ENCODE peak calls at places on chromosome 13, in four cellular contexts. One of them, this sample, is unnamed.

GRCh38 chr13:90824027-90824426 is 523.5 kb upstream of the MIR17HG start:
- DNase-seq in cardiac muscle cell: no peak
- DNase-seq in activated T-helper 1 cell treated with Interleukin-2 at 50 U/mL for 16 hours: no peak
- DNase-seq in stimulated activated CD8-positive, alpha-beta memory T cell treated with anti-CD3 and anti-CD28 coated beads, Interleukin-7, amount 100 ng/mL, for 48 hours: no peak
- DNase-seq in this sample: no peak

GRCh38 chr13:111328803-111329410 is 8.5 kb downstream of the TEX29 start:
- DNase-seq in stimulated activated CD8-positive, alpha-beta memory T cell treated with anti-CD3 and anti-CD28 coated beads, Interleukin-7, amount 100 ng/mL, for 48 hours: no peak
- DNase-seq in cardiac muscle cell: no peak
- DNase-seq in activated T-helper 1 cell treated with Interleukin-2 at 50 U/mL for 16 hours: no peak
- DNase-seq in this sample: no peak

GRCh38 chr13:24392972-24393371 is 83.6 kb downstream of the C1QTNF9 start:
- DNase-seq in activated T-helper 1 cell treated with Interleukin-2 at 50 U/mL for 16 hours: no peak
- DNase-seq in stimulated activated CD8-positive, alpha-beta memory T cell treated with anti-CD3 and anti-CD28 coated beads, Interleukin-7, amount 100 ng/mL, for 48 hours: no peak
- DNase-seq in cardiac muscle cell: no peak
- DNase-seq in this sample: no peak

GRCh38 chr13:53159439-53159838 is 130.8 kb downstream of the OLFM4 start:
- DNase-seq in stimulated activated CD8-positive, alpha-beta memory T cell treated with anti-CD3 and anti-CD28 coated beads, Interleukin-7, amount 100 ng/mL, for 48 hours: no peak
- DNase-seq in activated T-helper 1 cell treated with Interleukin-2 at 50 U/mL for 16 hours: no peak
- DNase-seq in cardiac muscle cell: no peak
- DNase-seq in this sample: no peak

GRCh38 chr13:99501952-99502310 is 659 bp downstream of the TM9SF2 start:
- DNase-seq in activated T-helper 1 cell treated with Interleukin-2 at 50 U/mL for 16 hours: no peak
- DNase-seq in cardiac muscle cell: peak; percentile 35
- DNase-seq in stimulated activated CD8-positive, alpha-beta memory T cell treated with anti-CD3 and anti-CD28 coated beads, Interleukin-7, amount 100 ng/mL, for 48 hours: no peak
- DNase-seq in this sample: no peak

GRCh38 chr13:98878421-98879126 is 99.3 kb downstream of the DOCK9 start:
- DNase-seq in stimulated activated CD8-positive, alpha-beta memory T cell treated with anti-CD3 and anti-CD28 coated beads, Interleukin-7, amount 100 ng/mL, for 48 hours: no peak
- DNase-seq in cardiac muscle cell: no peak
- DNase-seq in activated T-helper 1 cell treated with Interleukin-2 at 50 U/mL for 16 hours: no peak
- DNase-seq in this sample: no peak

GRCh38 chr13:23985846-23986245 is 88.5 kb upstream of the C1QTNF9B start:
- DNase-seq in cardiac muscle cell: no peak
- DNase-seq in stimulated activated CD8-positive, alpha-beta memory T cell treated with anti-CD3 and anti-CD28 coated beads, Interleukin-7, amount 100 ng/mL, for 48 hours: no peak
- DNase-seq in activated T-helper 1 cell treated with Interleukin-2 at 50 U/mL for 16 hours: no peak
- DNase-seq in this sample: peak; percentile 49

GRCh38 chr13:113137656-113138292 is 15.2 kb downstream of the F10 start:
- DNase-seq in stimulated activated CD8-positive, alpha-beta memory T cell treated with anti-CD3 and anti-CD28 coated beads, Interleukin-7, amount 100 ng/mL, for 48 hours: no peak
- DNase-seq in cardiac muscle cell: no peak
- DNase-seq in activated T-helper 1 cell treated with Interleukin-2 at 50 U/mL for 16 hours: no peak
- DNase-seq in this sample: no peak

GRCh38 chr13:60318186-60318585 is 78.8 kb upstream of the TDRD3 start:
- DNase-seq in activated T-helper 1 cell treated with Interleukin-2 at 50 U/mL for 16 hours: no peak
- DNase-seq in cardiac muscle cell: no peak
- DNase-seq in stimulated activated CD8-positive, alpha-beta memory T cell treated with anti-CD3 and anti-CD28 coated beads, Interleukin-7, amount 100 ng/mL, for 48 hours: no peak
- DNase-seq in this sample: no peak

GRCh38 chr13:59270327-59270726 is 893.4 kb downstream of the DIAPH3 start:
- DNase-seq in stimulated activated CD8-positive, alpha-beta memory T cell treated with anti-CD3 and anti-CD28 coated beads, Interleukin-7, amount 100 ng/mL, for 48 hours: no peak
- DNase-seq in cardiac muscle cell: no peak
- DNase-seq in activated T-helper 1 cell treated with Interleukin-2 at 50 U/mL for 16 hours: no peak
- DNase-seq in this sample: no peak

GRCh38 chr13:64234255-64234654 is 2818.6 kb upstream of the PCDH20 start:
- DNase-seq in stimulated activated CD8-positive, alpha-beta memory T cell treated with anti-CD3 and anti-CD28 coated beads, Interleukin-7, amount 100 ng/mL, for 48 hours: no peak
- DNase-seq in activated T-helper 1 cell treated with Interleukin-2 at 50 U/mL for 16 hours: no peak
- DNase-seq in cardiac muscle cell: peak; percentile 63
- DNase-seq in this sample: no peak

GRCh38 chr13:52749446-52749845 is 9.8 kb upstream of the CNMD start:
- DNase-seq in stimulated activated CD8-positive, alpha-beta memory T cell treated with anti-CD3 and anti-CD28 coated beads, Interleukin-7, amount 100 ng/mL, for 48 hours: no peak
- DNase-seq in cardiac muscle cell: no peak
- DNase-seq in activated T-helper 1 cell treated with Interleukin-2 at 50 U/mL for 16 hours: no peak
- DNase-seq in this sample: no peak

GRCh38 chr13:53017433-53017970 is 11.1 kb upstream of the OLFM4 start:
- DNase-seq in cardiac muscle cell: no peak
- DNase-seq in stimulated activated CD8-positive, alpha-beta memory T cell treated with anti-CD3 and anti-CD28 coated beads, Interleukin-7, amount 100 ng/mL, for 48 hours: no peak
- DNase-seq in activated T-helper 1 cell treated with Interleukin-2 at 50 U/mL for 16 hours: no peak
- DNase-seq in this sample: no peak

GRCh38 chr13:108200781-108201398 is 14.4 kb downstream of the LIG4 start:
- DNase-seq in stimulated activated CD8-positive, alpha-beta memory T cell treated with anti-CD3 and anti-CD28 coated beads, Interleukin-7, amount 100 ng/mL, for 48 hours: no peak
- DNase-seq in activated T-helper 1 cell treated with Interleukin-2 at 50 U/mL for 16 hours: no peak
- DNase-seq in cardiac muscle cell: no peak
- DNase-seq in this sample: no peak

GRCh38 chr13:88345171-88345847 is 674.1 kb downstream of the SLITRK5 start:
- DNase-seq in activated T-helper 1 cell treated with Interleukin-2 at 50 U/mL for 16 hours: no peak
- DNase-seq in stimulated activated CD8-positive, alpha-beta memory T cell treated with anti-CD3 and anti-CD28 coated beads, Interleukin-7, amount 100 ng/mL, for 48 hours: no peak
- DNase-seq in cardiac muscle cell: no peak
- DNase-seq in this sample: no peak

GRCh38 chr13:74132768-74133656 is 1.2 kb downstream of the KLF12 start:
- DNase-seq in cardiac muscle cell: peak; percentile 64
- DNase-seq in stimulated activated CD8-positive, alpha-beta memory T cell treated with anti-CD3 and anti-CD28 coated beads, Interleukin-7, amount 100 ng/mL, for 48 hours: peak; percentile 20
- DNase-seq in activated T-helper 1 cell treated with Interleukin-2 at 50 U/mL for 16 hours: peak; percentile 9
- DNase-seq in this sample: peak; percentile 47

GRCh38 chr13:29613101-29613500 is 17.6 kb upstream of the SLC7A1 start:
- DNase-seq in cardiac muscle cell: no peak
- DNase-seq in activated T-helper 1 cell treated with Interleukin-2 at 50 U/mL for 16 hours: no peak
- DNase-seq in stimulated activated CD8-positive, alpha-beta memory T cell treated with anti-CD3 and anti-CD28 coated beads, Interleukin-7, amount 100 ng/mL, for 48 hours: no peak
- DNase-seq in this sample: no peak

GRCh38 chr13:71290963-71291937 is 575.8 kb downstream of the DACH1 start:
- DNase-seq in stimulated activated CD8-positive, alpha-beta memory T cell treated with anti-CD3 and anti-CD28 coated beads, Interleukin-7, amount 100 ng/mL, for 48 hours: peak; percentile 10
- DNase-seq in activated T-helper 1 cell treated with Interleukin-2 at 50 U/mL for 16 hours: no peak
- DNase-seq in cardiac muscle cell: peak; percentile 8
- DNase-seq in this sample: peak; percentile 76

GRCh38 chr13:67369895-67370660 is 139.9 kb upstream of the PCDH9 start:
- DNase-seq in activated T-helper 1 cell treated with Interleukin-2 at 50 U/mL for 16 hours: no peak
- DNase-seq in cardiac muscle cell: peak; percentile 92
- DNase-seq in stimulated activated CD8-positive, alpha-beta memory T cell treated with anti-CD3 and anti-CD28 coated beads, Interleukin-7, amount 100 ng/mL, for 48 hours: no peak
- DNase-seq in this sample: no peak

GRCh38 chr13:26247011-26247410 is 6.9 kb upstream of the CDK8 start:
- DNase-seq in activated T-helper 1 cell treated with Interleukin-2 at 50 U/mL for 16 hours: no peak
- DNase-seq in cardiac muscle cell: no peak
- DNase-seq in stimulated activated CD8-positive, alpha-beta memory T cell treated with anti-CD3 and anti-CD28 coated beads, Interleukin-7, amount 100 ng/mL, for 48 hours: no peak
- DNase-seq in this sample: peak; percentile 67

GRCh38 chr13:42333613-42334328 is 61.8 kb downstream of the AKAP11 start:
- DNase-seq in activated T-helper 1 cell treated with Interleukin-2 at 50 U/mL for 16 hours: no peak
- DNase-seq in stimulated activated CD8-positive, alpha-beta memory T cell treated with anti-CD3 and anti-CD28 coated beads, Interleukin-7, amount 100 ng/mL, for 48 hours: no peak
- DNase-seq in cardiac muscle cell: peak; percentile 70
- DNase-seq in this sample: no peak

GRCh38 chr13:45949161-45949560 is 97.6 kb upstream of the SIAH3 start:
- DNase-seq in activated T-helper 1 cell treated with Interleukin-2 at 50 U/mL for 16 hours: no peak
- DNase-seq in stimulated activated CD8-positive, alpha-beta memory T cell treated with anti-CD3 and anti-CD28 coated beads, Interleukin-7, amount 100 ng/mL, for 48 hours: no peak
- DNase-seq in cardiac muscle cell: no peak
- DNase-seq in this sample: no peak

GRCh38 chr13:105552078-105552477 is 983.4 kb downstream of the EFNB2 start:
- DNase-seq in stimulated activated CD8-positive, alpha-beta memory T cell treated with anti-CD3 and anti-CD28 coated beads, Interleukin-7, amount 100 ng/mL, for 48 hours: no peak
- DNase-seq in activated T-helper 1 cell treated with Interleukin-2 at 50 U/mL for 16 hours: no peak
- DNase-seq in cardiac muscle cell: no peak
- DNase-seq in this sample: no peak

GRCh38 chr13:111383591-111384440 is 63.4 kb downstream of the TEX29 start:
- DNase-seq in cardiac muscle cell: no peak
- DNase-seq in stimulated activated CD8-positive, alpha-beta memory T cell treated with anti-CD3 and anti-CD28 coated beads, Interleukin-7, amount 100 ng/mL, for 48 hours: no peak
- DNase-seq in activated T-helper 1 cell treated with Interleukin-2 at 50 U/mL for 16 hours: no peak
- DNase-seq in this sample: no peak

GRCh38 chr13:24997367-24997967 is 98.5 kb upstream of the PABPC3 start:
- DNase-seq in activated T-helper 1 cell treated with Interleukin-2 at 50 U/mL for 16 hours: no peak
- DNase-seq in cardiac muscle cell: peak; percentile 47
- DNase-seq in stimulated activated CD8-positive, alpha-beta memory T cell treated with anti-CD3 and anti-CD28 coated beads, Interleukin-7, amount 100 ng/mL, for 48 hours: no peak
- DNase-seq in this sample: peak; percentile 24

GRCh38 chr13:106344318-106344717 is 191.1 kb downstream of the EFNB2 start:
- DNase-seq in activated T-helper 1 cell treated with Interleukin-2 at 50 U/mL for 16 hours: no peak
- DNase-seq in cardiac muscle cell: no peak
- DNase-seq in stimulated activated CD8-positive, alpha-beta memory T cell treated with anti-CD3 and anti-CD28 coated beads, Interleukin-7, amount 100 ng/mL, for 48 hours: no peak
- DNase-seq in this sample: no peak

GRCh38 chr13:35548790-35549189 is 72.3 kb upstream of the MAB21L1 start:
- DNase-seq in stimulated activated CD8-positive, alpha-beta memory T cell treated with anti-CD3 and anti-CD28 coated beads, Interleukin-7, amount 100 ng/mL, for 48 hours: no peak
- DNase-seq in cardiac muscle cell: no peak
- DNase-seq in activated T-helper 1 cell treated with Interleukin-2 at 50 U/mL for 16 hours: no peak
- DNase-seq in this sample: no peak

GRCh38 chr13:113184568-113185440 is 23.7 kb downstream of the PCID2 start:
- DNase-seq in stimulated activated CD8-positive, alpha-beta memory T cell treated with anti-CD3 and anti-CD28 coated beads, Interleukin-7, amount 100 ng/mL, for 48 hours: no peak
- DNase-seq in cardiac muscle cell: no peak
- DNase-seq in activated T-helper 1 cell treated with Interleukin-2 at 50 U/mL for 16 hours: peak; percentile 34
- DNase-seq in this sample: no peak

This sample was measured in NCI-H345.